ENCODE peak calls at places on chromosomes 7 and 10, in ten cellular contexts. One of them, this sample, is unnamed.

GRCh38 chr7:55104707-55105433 is 86.1 kb downstream of the EGFR start:
- DNase-seq in GM23248: peak
- DNase-seq in cardiac fibroblast: no peak
- DNase-seq in colonic mucosa: no peak
- DNase-seq in fibroblast of mammary gland: peak
- DNase-seq in psoas muscle: no peak
- DNase-seq in heart left ventricle: no peak
- DNase-seq in OCI-LY7: no peak
- DNase-seq in hepatocyte: no peak
- DNase-seq in thoracic aorta: no peak
- DNase-seq in this sample: no peak

GRCh38 chr10:60853107-60853506 is 74.8 kb downstream of the CDK1 start:
- DNase-seq in thoracic aorta: no peak
- DNase-seq in heart left ventricle: peak
- DNase-seq in GM23248: peak
- DNase-seq in fibroblast of mammary gland: no peak
- DNase-seq in colonic mucosa: no peak
- DNase-seq in cardiac fibroblast: no peak
- DNase-seq in OCI-LY7: no peak
- DNase-seq in hepatocyte: no peak
- DNase-seq in psoas muscle: peak
- DNase-seq in this sample: no peak

GRCh38 chr10:118595598-118596425 is at the start of gene PRLHR:
- DNase-seq in GM23248: peak
- DNase-seq in colonic mucosa: no peak
- DNase-seq in thoracic aorta: no peak
- DNase-seq in psoas muscle: no peak
- DNase-seq in fibroblast of mammary gland: peak
- DNase-seq in OCI-LY7: no peak
- DNase-seq in cardiac fibroblast: peak
- DNase-seq in heart left ventricle: no peak
- DNase-seq in hepatocyte: peak
- DNase-seq in this sample: no peak

GRCh38 chr7:2158331-2159175 is 74.2 kb downstream of the MAD1L1 start:
- DNase-seq in cardiac fibroblast: no peak
- DNase-seq in colonic mucosa: no peak
- DNase-seq in heart left ventricle: no peak
- DNase-seq in fibroblast of mammary gland: no peak
- DNase-seq in psoas muscle: peak
- DNase-seq in hepatocyte: no peak
- DNase-seq in OCI-LY7: peak
- DNase-seq in thoracic aorta: no peak
- DNase-seq in GM23248: no peak
- DNase-seq in this sample: no peak

GRCh38 chr7:153061913-153062528 is 302.5 kb downstream of the ACTR3B start:
- DNase-seq in GM23248: no peak
- DNase-seq in thoracic aorta: no peak
- DNase-seq in fibroblast of mammary gland: no peak
- DNase-seq in OCI-LY7: no peak
- DNase-seq in colonic mucosa: no peak
- DNase-seq in psoas muscle: no peak
- DNase-seq in heart left ventricle: no peak
- DNase-seq in hepatocyte: peak
- DNase-seq in cardiac fibroblast: no peak
- DNase-seq in this sample: no peak

GRCh38 chr7:98996162-98996552 is 117.8 kb downstream of the TRRAP start:
- DNase-seq in GM23248: no peak
- DNase-seq in heart left ventricle: no peak
- DNase-seq in OCI-LY7: no peak
- DNase-seq in fibroblast of mammary gland: no peak
- DNase-seq in thoracic aorta: no peak
- DNase-seq in cardiac fibroblast: no peak
- DNase-seq in psoas muscle: no peak
- DNase-seq in colonic mucosa: no peak
- DNase-seq in hepatocyte: no peak
- DNase-seq in this sample: no peak

GRCh38 chr10:103111031-103111917 is 81.8 kb downstream of the NT5C2 start:
- DNase-seq in colonic mucosa: no peak
- DNase-seq in GM23248: peak
- DNase-seq in OCI-LY7: no peak
- DNase-seq in fibroblast of mammary gland: peak
- DNase-seq in cardiac fibroblast: peak
- DNase-seq in psoas muscle: no peak
- DNase-seq in thoracic aorta: no peak
- DNase-seq in hepatocyte: no peak
- DNase-seq in heart left ventricle: no peak
- DNase-seq in this sample: no peak

GRCh38 chr10:52573347-52573746 is 199.2 kb downstream of the MBL2 start:
- DNase-seq in hepatocyte: no peak
- DNase-seq in thoracic aorta: no peak
- DNase-seq in heart left ventricle: no peak
- DNase-seq in colonic mucosa: no peak
- DNase-seq in OCI-LY7: no peak
- DNase-seq in GM23248: peak
- DNase-seq in fibroblast of mammary gland: no peak
- DNase-seq in cardiac fibroblast: no peak
- DNase-seq in psoas muscle: no peak
- DNase-seq in this sample: no peak

GRCh38 chr10:80945267-80945880 is 407.7 kb downstream of the SH2D4B start:
- DNase-seq in GM23248: no peak
- DNase-seq in colonic mucosa: no peak
- DNase-seq in fibroblast of mammary gland: no peak
- DNase-seq in psoas muscle: no peak
- DNase-seq in thoracic aorta: no peak
- DNase-seq in hepatocyte: peak
- DNase-seq in OCI-LY7: no peak
- DNase-seq in cardiac fibroblast: no peak
- DNase-seq in heart left ventricle: no peak
- DNase-seq in this sample: no peak

GRCh38 chr7:111256391-111256790 is 165.5 kb downstream of the LRRN3 start:
- DNase-seq in cardiac fibroblast: no peak
- DNase-seq in colonic mucosa: no peak
- DNase-seq in psoas muscle: no peak
- DNase-seq in OCI-LY7: no peak
- DNase-seq in fibroblast of mammary gland: no peak
- DNase-seq in heart left ventricle: no peak
- DNase-seq in hepatocyte: no peak
- DNase-seq in GM23248: no peak
- DNase-seq in thoracic aorta: no peak
- DNase-seq in this sample: no peak

GRCh38 chr10:98374176-98374969 is 40.6 kb downstream of the PYROXD2 start:
- DNase-seq in OCI-LY7: no peak
- DNase-seq in hepatocyte: no peak
- DNase-seq in psoas muscle: no peak
- DNase-seq in fibroblast of mammary gland: peak
- DNase-seq in GM23248: peak
- DNase-seq in thoracic aorta: no peak
- DNase-seq in heart left ventricle: no peak
- DNase-seq in colonic mucosa: no peak
- DNase-seq in cardiac fibroblast: peak
- DNase-seq in this sample: no peak

GRCh38 chr7:101947899-101948298 is 130.5 kb downstream of the CUX1 start:
- DNase-seq in thoracic aorta: no peak
- DNase-seq in psoas muscle: peak
- DNase-seq in OCI-LY7: no peak
- DNase-seq in GM23248: no peak
- DNase-seq in colonic mucosa: no peak
- DNase-seq in fibroblast of mammary gland: no peak
- DNase-seq in cardiac fibroblast: peak
- DNase-seq in hepatocyte: peak
- DNase-seq in heart left ventricle: peak
- DNase-seq in this sample: peak

GRCh38 chr10:126479280-126479679 is 91.0 kb upstream of the ADAM12 start:
- DNase-seq in fibroblast of mammary gland: no peak
- DNase-seq in thoracic aorta: no peak
- DNase-seq in colonic mucosa: no peak
- DNase-seq in hepatocyte: no peak
- DNase-seq in psoas muscle: no peak
- DNase-seq in OCI-LY7: no peak
- DNase-seq in heart left ventricle: no peak
- DNase-seq in cardiac fibroblast: no peak
- DNase-seq in GM23248: no peak
- DNase-seq in this sample: no peak

GRCh38 chr10:1120146-1120695 is 64.0 kb downstream of the WDR37 start:
- DNase-seq in OCI-LY7: no peak
- DNase-seq in colonic mucosa: peak
- DNase-seq in hepatocyte: no peak
- DNase-seq in fibroblast of mammary gland: no peak
- DNase-seq in thoracic aorta: no peak
- DNase-seq in GM23248: no peak
- DNase-seq in heart left ventricle: no peak
- DNase-seq in psoas muscle: no peak
- DNase-seq in cardiac fibroblast: no peak
- DNase-seq in this sample: peak

GRCh38 chr10:95660283-95660682 is 3.8 kb upstream of the ALDH18A1 start:
- DNase-seq in OCI-LY7: no peak
- DNase-seq in colonic mucosa: no peak
- DNase-seq in cardiac fibroblast: peak
- DNase-seq in hepatocyte: no peak
- DNase-seq in psoas muscle: no peak
- DNase-seq in GM23248: peak
- DNase-seq in fibroblast of mammary gland: peak
- DNase-seq in heart left ventricle: no peak
- DNase-seq in thoracic aorta: no peak
- DNase-seq in this sample: no peak

GRCh38 chr7:123797673-123798526 is 47.1 kb upstream of the HYAL4 start:
- DNase-seq in fibroblast of mammary gland: peak
- DNase-seq in heart left ventricle: no peak
- DNase-seq in GM23248: peak
- DNase-seq in OCI-LY7: peak
- DNase-seq in psoas muscle: no peak
- DNase-seq in hepatocyte: peak
- DNase-seq in cardiac fibroblast: peak
- DNase-seq in thoracic aorta: no peak
- DNase-seq in colonic mucosa: no peak
- DNase-seq in this sample: peak
- H3K4me3 ChIP-seq in fibroblast of mammary gland: no peak
- H3K4me3 ChIP-seq in heart left ventricle: no peak
- H3K4me3 ChIP-seq in GM23248: no peak
- H3K4me3 ChIP-seq in OCI-LY7: no peak
- H3K4me3 ChIP-seq in psoas muscle: no peak
- H3K4me3 ChIP-seq in hepatocyte: no peak
- H3K4me3 ChIP-seq in cardiac fibroblast: no peak
- H3K4me3 ChIP-seq in thoracic aorta: no peak
- H3K4me3 ChIP-seq in colonic mucosa: no peak
- H3K4me3 ChIP-seq in this sample: no peak

DNA sequence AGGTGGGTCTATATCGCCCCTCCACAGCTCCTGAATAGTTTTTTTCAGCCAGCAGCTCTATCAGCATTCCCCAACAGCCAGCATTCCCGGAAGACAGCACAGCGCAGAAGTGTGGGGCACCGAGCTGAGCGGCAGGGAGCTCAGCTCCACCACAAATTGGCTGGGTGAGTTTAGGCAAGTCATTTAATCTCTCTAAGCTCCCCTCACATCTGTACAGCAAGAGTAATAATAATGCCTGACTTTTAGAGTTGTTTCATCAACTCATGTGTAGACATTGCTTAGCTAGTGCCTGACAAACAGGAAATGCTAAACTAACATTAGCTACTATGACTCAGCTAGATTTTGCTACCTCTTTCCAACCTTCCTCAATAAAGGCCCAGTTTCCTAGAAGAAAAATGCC is 247.9 kb upstream of the PTN start:
- DNase-seq in hepatocyte: peak
- DNase-seq in psoas muscle: no peak
- DNase-seq in cardiac fibroblast: peak
- DNase-seq in OCI-LY7: no peak
- DNase-seq in thoracic aorta: no peak
- DNase-seq in fibroblast of mammary gland: peak
- DNase-seq in heart left ventricle: no peak
- DNase-seq in GM23248: peak
- DNase-seq in colonic mucosa: no peak
- DNase-seq in this sample: no peak
- H3K4me3 ChIP-seq in hepatocyte: no peak
- H3K4me3 ChIP-seq in psoas muscle: no peak
- H3K4me3 ChIP-seq in cardiac fibroblast: no peak
- H3K4me3 ChIP-seq in OCI-LY7: no peak
- H3K4me3 ChIP-seq in thoracic aorta: no peak
- H3K4me3 ChIP-seq in fibroblast of mammary gland: no peak
- H3K4me3 ChIP-seq in heart left ventricle: no peak
- H3K4me3 ChIP-seq in GM23248: no peak
- H3K4me3 ChIP-seq in colonic mucosa: no peak
- H3K4me3 ChIP-seq in this sample: no peak

GRCh38 chr7:74028321-74028812 is 394 bp downstream of the ELN start:
- DNase-seq in colonic mucosa: no peak
- DNase-seq in cardiac fibroblast: no peak
- DNase-seq in psoas muscle: peak
- DNase-seq in heart left ventricle: peak
- DNase-seq in hepatocyte: no peak
- DNase-seq in thoracic aorta: no peak
- DNase-seq in GM23248: no peak
- DNase-seq in OCI-LY7: no peak
- DNase-seq in fibroblast of mammary gland: no peak
- DNase-seq in this sample: no peak
- H3K4me3 ChIP-seq in colonic mucosa: peak
- H3K4me3 ChIP-seq in cardiac fibroblast: no peak
- H3K4me3 ChIP-seq in psoas muscle: peak
- H3K4me3 ChIP-seq in heart left ventricle: peak
- H3K4me3 ChIP-seq in hepatocyte: no peak
- H3K4me3 ChIP-seq in thoracic aorta: peak
- H3K4me3 ChIP-seq in GM23248: peak
- H3K4me3 ChIP-seq in OCI-LY7: no peak
- H3K4me3 ChIP-seq in fibroblast of mammary gland: no peak
- H3K4me3 ChIP-seq in this sample: peak

GRCh38 chr10:120477006-120477722 is 20.1 kb downstream of the PLPP4 start:
- DNase-seq in OCI-LY7: no peak
- DNase-seq in psoas muscle: no peak
- DNase-seq in hepatocyte: peak
- DNase-seq in thoracic aorta: no peak
- DNase-seq in heart left ventricle: no peak
- DNase-seq in colonic mucosa: no peak
- DNase-seq in cardiac fibroblast: peak
- DNase-seq in GM23248: peak
- DNase-seq in fibroblast of mammary gland: peak
- DNase-seq in this sample: no peak
- H3K4me3 ChIP-seq in OCI-LY7: no peak
- H3K4me3 ChIP-seq in psoas muscle: no peak
- H3K4me3 ChIP-seq in hepatocyte: no peak
- H3K4me3 ChIP-seq in thoracic aorta: no peak
- H3K4me3 ChIP-seq in heart left ventricle: no peak
- H3K4me3 ChIP-seq in colonic mucosa: no peak
- H3K4me3 ChIP-seq in cardiac fibroblast: no peak
- H3K4me3 ChIP-seq in GM23248: peak
- H3K4me3 ChIP-seq in fibroblast of mammary gland: no peak
- H3K4me3 ChIP-seq in this sample: no peak

GRCh38 chr10:133237241-133238065 is at the start of gene VENTX:
- DNase-seq in colonic mucosa: no peak
- DNase-seq in hepatocyte: no peak
- DNase-seq in cardiac fibroblast: no peak
- DNase-seq in fibroblast of mammary gland: no peak
- DNase-seq in thoracic aorta: no peak
- DNase-seq in OCI-LY7: no peak
- DNase-seq in heart left ventricle: no peak
- DNase-seq in GM23248: no peak
- DNase-seq in psoas muscle: no peak
- DNase-seq in this sample: no peak
- H3K4me3 ChIP-seq in colonic mucosa: no peak
- H3K4me3 ChIP-seq in hepatocyte: no peak
- H3K4me3 ChIP-seq in cardiac fibroblast: no peak
- H3K4me3 ChIP-seq in fibroblast of mammary gland: no peak
- H3K4me3 ChIP-seq in thoracic aorta: peak
- H3K4me3 ChIP-seq in OCI-LY7: no peak
- H3K4me3 ChIP-seq in heart left ventricle: no peak
- H3K4me3 ChIP-seq in GM23248: no peak
- H3K4me3 ChIP-seq in psoas muscle: peak
- H3K4me3 ChIP-seq in this sample: no peak